ENCODE peak calls at places on chromosomes 11 and 22, in six cellular contexts. O is upper lobe of right lung, V is A549, B is breast epithelium, A is GM12865, U is bronchial epithelial cell. C is an unnamed sample.

GRCh38 chr11:15615412-15616096 is 500.8 kb downstream of the INSC start:
- DNase-seq in O (no peak), V (no peak), B (no peak), A (no peak), U (no peak), C (no peak)

GRCh38 chr11:94675788-94676187 is 92.4 kb upstream of the AMOTL1 start:
- DNase-seq in O (no peak), V (no peak), B (no peak), A (no peak), U (peak), C (no peak)

GRCh38 chr11:111376453-111376871 is 2.6 kb downstream of the POU2AF1 start:
- DNase-seq in O (no peak), V (no peak), B (no peak), A (peak), U (peak), C (no peak)

GRCh38 chr22:44368611-44369010 is 55.9 kb upstream of the SHISAL1 start:
- DNase-seq in O (peak), V (no peak), B (no peak), A (no peak), U (no peak), C (no peak)

GRCh38 chr11:35192347-35192746 is 53.4 kb downstream of the CD44 start:
- DNase-seq in O (peak), V (no peak), B (no peak), A (no peak), U (no peak), C (no peak)

GRCh38 chr22:43829904-43830851 is 18.1 kb upstream of the EFCAB6 start:
- DNase-seq in O (peak), V (no peak), B (no peak), A (no peak), U (no peak), C (no peak)

GRCh38 chr22:40204331-40205116 is 26.8 kb downstream of the TNRC6B start:
- DNase-seq in O (no peak), V (no peak), B (no peak), A (no peak), U (no peak), C (no peak)

GRCh38 chr11:13054278-13054677 is 45.2 kb downstream of the RASSF10 start:
- DNase-seq in O (no peak), V (no peak), B (no peak), A (no peak), U (no peak), C (no peak)

GRCh38 chr22:21808130-21808529 is 59.3 kb downstream of the MAPK1 start:
- DNase-seq in O (no peak), V (no peak), B (no peak), A (no peak), U (no peak), C (no peak)

GRCh38 chr22:29306175-29306829 is at the start of gene GAS2L1:
- DNase-seq in O (peak), V (peak), B (peak), A (peak), U (peak), C (peak)

GRCh38 chr11:129189646-129190045 is 2.5 kb downstream of the ARHGAP32 start:
- DNase-seq in O (no peak), V (no peak), B (no peak), A (no peak), U (peak), C (no peak)

GRCh38 chr11:2194877-2195755 is 23.5 kb upstream of the TH start:
- DNase-seq in O (no peak), V (peak), B (no peak), A (peak), U (no peak), C (peak)

DNA sequence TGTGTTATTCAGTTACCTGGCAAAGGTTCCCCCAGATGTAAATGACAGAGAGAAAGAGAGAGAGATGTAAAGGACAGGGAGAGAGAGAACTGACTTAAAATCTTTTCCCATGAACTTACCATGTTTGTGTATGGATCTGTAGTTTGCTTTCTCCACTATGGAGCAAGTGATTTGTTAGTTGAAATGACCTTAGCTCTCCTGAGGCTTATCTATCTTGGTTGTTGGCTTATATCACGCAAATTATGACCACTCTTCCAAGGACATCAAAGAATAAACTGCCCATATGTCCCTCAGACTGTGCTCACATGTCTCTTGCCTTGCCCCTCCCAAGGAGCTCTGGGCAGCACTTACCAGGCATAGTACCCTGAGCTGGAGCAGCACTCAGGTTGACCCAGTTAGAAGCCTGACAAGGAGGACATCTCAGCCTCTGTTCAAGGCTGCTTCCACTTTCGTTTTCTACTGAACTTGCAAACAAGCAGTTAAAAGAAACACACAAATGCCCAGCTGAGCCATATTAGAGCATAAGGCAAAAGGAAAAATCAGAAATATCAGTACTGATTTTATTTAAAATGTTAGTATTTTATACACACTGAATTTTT is 95.2 kb upstream of the RCN1 start:
- DNase-seq in O (no peak), V (no peak), B (no peak), A (peak), U (no peak), C (peak)
- H3K4me3 ChIP-seq in O (no peak), V (no peak), B (no peak), A (peak), U (no peak), C (no peak)

GRCh38 chr11:62926669-62927455 is 5.7 kb upstream of the CHRM1 start:
- DNase-seq in O (no peak), V (no peak), B (no peak), A (no peak), U (no peak), C (no peak)

GRCh38 chr11:62923634-62924411 is 2.7 kb upstream of the CHRM1 start:
- DNase-seq in O (peak), V (no peak), B (no peak), A (peak), U (no peak), C (peak)

GRCh38 chr11:62928011-62928410 is 6.8 kb upstream of the CHRM1 start:
- DNase-seq in O (no peak), V (no peak), B (no peak), A (no peak), U (no peak), C (no peak)

GRCh38 chr11:62925308-62925707 is 4.1 kb upstream of the CHRM1 start:
- DNase-seq in O (no peak), V (no peak), B (no peak), A (no peak), U (no peak), C (no peak)

DNA sequence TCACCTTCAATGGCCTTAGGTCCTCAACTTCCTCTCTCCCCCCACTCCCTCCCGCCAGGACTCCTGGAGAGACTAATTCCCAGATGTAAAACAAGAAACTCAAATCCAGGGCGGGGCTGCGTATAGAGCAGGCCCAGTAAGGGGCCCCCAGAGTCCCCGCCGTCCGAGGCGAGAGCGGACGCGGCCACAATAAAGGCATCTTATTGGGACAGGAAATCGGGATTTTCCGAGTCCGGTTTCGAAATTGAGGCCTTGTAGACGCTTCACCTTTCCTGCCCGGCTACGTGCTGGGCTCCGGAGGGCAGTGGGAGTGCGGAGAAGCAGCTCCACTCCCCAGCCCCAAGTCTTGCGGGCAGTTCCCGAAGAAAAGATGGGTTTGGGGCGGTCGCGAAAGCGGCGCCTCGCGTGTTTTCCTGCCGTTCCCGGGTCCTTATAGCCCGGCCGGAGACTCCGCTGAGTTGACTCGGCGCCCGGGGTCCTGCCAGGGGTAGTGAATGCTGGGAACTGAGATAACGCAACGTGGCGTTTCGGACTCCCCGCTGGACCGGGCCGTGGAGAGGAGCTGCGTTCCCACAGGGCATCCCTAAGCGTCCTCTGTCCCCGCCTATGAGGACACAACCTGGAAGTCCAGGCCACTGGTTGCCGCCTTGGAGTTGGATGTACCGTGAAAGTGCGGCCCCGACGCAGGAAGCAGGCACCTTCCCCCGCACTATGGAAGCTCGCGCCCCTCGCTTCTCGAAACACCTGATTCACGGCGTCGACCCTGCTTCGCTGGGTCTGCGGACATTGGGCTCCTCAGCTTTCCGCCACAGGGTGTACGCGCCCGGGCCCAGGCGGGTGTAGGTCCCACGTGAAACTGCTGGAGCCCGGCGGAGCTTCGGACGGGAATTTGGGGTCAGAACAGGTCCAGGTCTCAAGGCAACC is 4.8 kb upstream of the CHRM1 start:
- DNase-seq in O (peak), V (no peak), B (no peak), A (no peak), U (no peak), C (no peak)
- H3K4me3 ChIP-seq in O (peak), V (no peak), B (peak), A (no peak), U (no peak), C (no peak)

GRCh38 chr11:121024989-121025388 is 1.1 kb downstream of the TBCEL start:
- DNase-seq in O (no peak), V (peak), B (no peak), A (peak), U (peak), C (no peak)
- H3K4me3 ChIP-seq in O (peak), V (peak), B (peak), A (peak), U (no peak), C (peak)

GRCh38 chr22:49847751-49848689 is 5.6 kb upstream of the ZBED4 start:
- DNase-seq in O (peak), V (no peak), B (no peak), A (no peak), U (no peak), C (no peak)
- H3K4me3 ChIP-seq in O (peak), V (peak), B (peak), A (no peak), U (peak), C (no peak)

GRCh38 chr11:73528420-73528819 is 69.5 kb downstream of the FAM168A start:
- DNase-seq in O (no peak), V (no peak), B (no peak), A (no peak), U (no peak), C (no peak)
- H3K4me3 ChIP-seq in O (peak), V (no peak), B (peak), A (no peak), U (peak), C (no peak)

GRCh38 chr22:37032134-37032534 is 12.6 kb downstream of the MPST start:
- DNase-seq in O (no peak), V (no peak), B (no peak), A (no peak), U (peak), C (no peak)
- H3K4me3 ChIP-seq in O (no peak), V (peak), B (no peak), A (no peak), U (peak), C (no peak)